ENCODE peak calls at places on chromosomes 4 and X, in five cellular contexts. S is fibroblast of lung, H is K562, Z is PC-3, C is HCT116. M is an unnamed sample.

GRCh38 chrX:112846114-112846513 is 5.5 kb upstream of the AMOT start:
- DNase-seq in S (no peak), H (no peak), Z (no peak), C (no peak), M (no peak)

GRCh38 chrX:40151211-40152172 is 53.7 kb upstream of the BCOR start:
- DNase-seq in S (no peak), H (no peak), Z (peak), C (no peak), M (no peak)

GRCh38 chr4:8504279-8505007 is 63.9 kb downstream of the TRMT44 start:
- DNase-seq in S (no peak), H (no peak), Z (peak), C (no peak), M (no peak)

GRCh38 chr4:142036795-142037583 is 400.6 kb downstream of the IL15 start:
- DNase-seq in S (no peak), H (no peak), Z (peak), C (peak), M (peak)

GRCh38 chr4:139557506-139558110 is 1.6 kb upstream of the SETD7 start:
- DNase-seq in S (no peak), H (no peak), Z (no peak), C (no peak), M (no peak)

GRCh38 chr4:2363056-2363719 is 55.3 kb downstream of the ZFYVE28 start:
- DNase-seq in S (no peak), H (no peak), Z (no peak), C (no peak), M (no peak)

GRCh38 chr4:120939693-120940092 is 17.2 kb upstream of the PRDM5 start:
- DNase-seq in S (no peak), H (no peak), Z (peak), C (no peak), M (no peak)

GRCh38 chr4:98166731-98167041 is 23.4 kb upstream of the STPG2 start:
- DNase-seq in S (no peak), H (no peak), Z (no peak), C (no peak), M (no peak)

GRCh38 chrX:16479206-16479869 is 170.6 kb upstream of the S100G start:
- DNase-seq in S (peak), H (no peak), Z (peak), C (no peak), M (peak)

GRCh38 chr4:176709417-176709816 is 83.3 kb downstream of the VEGFC start:
- DNase-seq in S (no peak), H (no peak), Z (no peak), C (no peak), M (no peak)

GRCh38 chr4:100113732-100114131 is 76.5 kb downstream of the DDIT4L start:
- DNase-seq in S (no peak), H (no peak), Z (no peak), C (no peak), M (no peak)

GRCh38 chr4:188439641-188440311 is 300.5 kb downstream of the TRIML1 start:
- DNase-seq in S (peak), H (no peak), Z (peak), C (no peak), M (peak)

GRCh38 chr4:185840201-185840600 is 28.2 kb upstream of the SORBS2 start:
- DNase-seq in S (no peak), H (no peak), Z (no peak), C (no peak), M (no peak)

GRCh38 chr4:87392183-87392582 is 1.2 kb upstream of the HSD17B11 start:
- DNase-seq in S (no peak), H (no peak), Z (no peak), C (no peak), M (no peak)
- H3K4me3 ChIP-seq in S (no peak), H (no peak), Z (no peak), C (no peak), M (peak)

GRCh38 chr4:181281451-181281850 is 961.8 kb upstream of the TENM3 start:
- DNase-seq in S (no peak), H (no peak), Z (no peak), C (no peak), M (no peak)
- TF ChIP-seq EZH2 in S (no peak), H (no peak), Z (no peak), C (no peak), M (no peak)

GRCh38 chr4:146124023-146124680 is 51.4 kb upstream of the LSM6 start:
- DNase-seq in S (no peak), H (no peak), Z (no peak), C (no peak), M (no peak)
- H3K4me2 ChIP-seq in S (no peak), H (no peak), Z (no peak), C (no peak), M (no peak)

DNA sequence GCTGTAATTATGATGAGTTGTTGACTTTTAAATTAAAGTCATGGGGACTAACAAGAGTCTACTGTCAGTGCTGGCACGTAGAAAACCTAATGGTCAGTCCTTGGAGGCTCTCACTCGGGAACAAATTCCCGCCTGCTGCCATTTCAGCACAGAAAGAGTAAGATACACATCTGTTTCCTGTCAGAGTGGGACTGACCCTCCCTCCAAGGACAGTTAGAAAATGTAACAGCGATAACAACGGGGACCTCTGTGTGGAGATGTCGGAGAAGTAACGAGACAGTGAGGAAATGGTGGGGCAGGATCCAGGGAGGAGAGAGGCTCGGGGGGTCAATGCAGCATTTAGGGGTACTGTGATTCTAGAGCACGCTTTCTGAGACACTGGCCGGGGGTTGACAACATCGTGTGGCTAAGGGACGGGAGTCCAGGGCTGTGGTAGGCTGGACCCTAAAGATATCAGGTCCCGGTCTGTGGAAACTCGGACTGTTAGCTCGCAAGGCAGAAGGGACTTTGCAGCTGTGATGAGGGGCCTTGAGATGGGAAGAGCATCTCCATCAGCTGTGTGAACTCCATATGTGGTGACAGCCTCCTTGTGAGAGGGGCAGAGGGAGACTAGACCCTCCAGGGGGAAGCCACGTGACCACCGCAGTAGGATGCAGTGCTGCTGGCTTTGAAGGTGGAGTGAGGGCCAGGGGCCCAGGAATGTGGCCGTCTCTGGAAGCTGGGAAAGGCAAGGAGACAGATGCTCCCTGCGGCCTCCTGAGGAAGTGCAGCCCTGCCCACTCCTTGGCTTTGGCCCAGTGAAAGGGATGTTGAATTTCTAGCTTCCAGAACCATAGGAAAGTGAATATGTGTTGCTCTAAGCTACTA is 35.8 kb upstream of the SORCS2 start:
- DNase-seq in S (peak), H (peak), Z (peak), C (no peak), M (no peak)
- H3K4me3 ChIP-seq in S (no peak), H (no peak), Z (no peak), C (no peak), M (no peak)

GRCh38 chr4:573122-573892 is 2.8 kb downstream of the TMEM271 start:
- DNase-seq in S (no peak), H (no peak), Z (no peak), C (no peak), M (no peak)

GRCh38 chr4:576991-577498 is 950 bp upstream of the TMEM271 start:
- DNase-seq in S (no peak), H (no peak), Z (no peak), C (no peak), M (no peak)

GRCh38 chr4:574346-575161 is 1.5 kb downstream of the TMEM271 start:
- DNase-seq in S (no peak), H (no peak), Z (no peak), C (no peak), M (no peak)

GRCh38 chr4:576245-576821 is at the start of gene TMEM271:
- DNase-seq in S (no peak), H (no peak), Z (no peak), C (no peak), M (no peak)

DNA sequence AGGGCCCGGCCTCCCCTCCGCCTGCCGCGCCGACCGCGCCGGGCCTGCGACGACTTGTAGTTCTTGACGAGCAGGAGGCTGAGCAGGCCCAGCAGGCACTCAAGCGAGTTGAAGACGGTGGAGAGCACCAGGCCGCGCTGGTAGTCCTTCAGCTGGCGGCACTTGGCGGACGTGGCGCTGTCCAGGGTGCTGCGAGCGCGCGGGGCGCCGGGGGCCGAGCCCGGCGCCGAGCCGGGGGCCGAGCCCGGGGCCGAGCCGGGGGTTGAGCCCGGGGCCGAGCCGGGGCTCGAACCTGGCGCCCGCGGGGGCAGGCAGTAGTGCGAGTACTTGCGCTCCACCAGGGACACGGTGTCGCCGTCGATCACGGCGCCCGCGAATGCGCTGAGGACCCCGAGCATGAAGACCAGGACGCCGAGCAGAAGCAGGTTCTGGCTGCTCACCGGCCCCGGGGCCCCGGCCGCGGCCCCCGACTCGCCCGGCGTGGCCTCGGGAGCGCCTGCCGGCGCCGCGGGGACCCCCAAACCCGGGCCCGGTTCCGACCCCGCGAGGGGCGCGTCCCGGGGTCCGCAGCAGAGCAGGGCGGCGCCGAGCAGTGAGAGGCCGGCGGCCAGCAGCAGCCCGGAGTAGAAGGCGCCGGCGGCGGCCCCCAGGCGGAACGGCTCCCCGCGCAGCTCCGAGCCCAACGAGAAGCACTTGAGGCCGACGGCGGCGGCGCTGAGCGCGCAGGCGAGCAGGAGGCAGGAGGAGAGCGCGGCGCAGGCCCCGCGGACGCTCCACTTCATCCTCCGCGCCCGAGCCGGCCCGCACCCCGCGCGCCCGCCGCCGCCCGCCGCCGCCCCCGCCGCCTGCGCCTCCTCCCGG is 584 bp downstream of the TMEM271 start:
- DNase-seq in S (peak), H (no peak), Z (no peak), C (no peak), M (peak)
- TF ChIP-seq EZH2 in S (peak), H (no peak), Z (no peak), C (no peak), M (no peak)